ENCODE peak calls at places on chromosomes 13 and 19, in six cellular contexts. T is psoas muscle, B is breast epithelium, P is gastrocnemius medialis, U is SK-N-SH, Z is AG04450. V is an unnamed sample. For H3K9me3, the result is how much of the 10 kb centered on the place peaks cover.

GRCh38 chr19:39845621-39846175 is 481 bp downstream of the FBL start:
- DNase-seq in T (no peak), B (no peak), P (no peak), U (peak), Z (no peak), V (no peak)

GRCh38 chr19:15357906-15358305 is 21.7 kb downstream of the AKAP8 start:
- DNase-seq in T (no peak), B (no peak), P (no peak), U (no peak), Z (no peak), V (no peak)

GRCh38 chr19:47226426-47227346 is 4.3 kb downstream of the BBC3 start:
- DNase-seq in T (peak), B (peak), P (peak), U (peak), Z (no peak), V (peak)

GRCh38 chr19:10612515-10613119 is 12.7 kb upstream of the SLC44A2 start:
- DNase-seq in T (peak), B (no peak), P (peak), U (peak), Z (no peak), V (peak)

GRCh38 chr13:108200781-108201398 is 14.4 kb downstream of the LIG4 start:
- DNase-seq in T (no peak), B (no peak), P (no peak), U (no peak), Z (no peak), V (no peak)

GRCh38 chr13:20435616-20436368 is 89.9 kb downstream of the CRYL1 start:
- DNase-seq in T (no peak), B (no peak), P (no peak), U (no peak), Z (no peak), V (no peak)

GRCh38 chr13:48165063-48165462 is 67.9 kb upstream of the ITM2B start:
- DNase-seq in T (no peak), B (no peak), P (no peak), U (no peak), Z (no peak), V (no peak)

GRCh38 chr13:70585109-70585508 is 476.9 kb upstream of the KLHL1 start:
- DNase-seq in T (no peak), B (no peak), P (no peak), U (no peak), Z (no peak), V (no peak)

GRCh38 chr13:94169783-94170513 is 309.5 kb downstream of the DCT start:
- DNase-seq in T (peak), B (no peak), P (peak), U (no peak), Z (no peak), V (no peak)

GRCh38 chr19:42150940-42151339 is 18.7 kb upstream of the POU2F2 start:
- DNase-seq in T (no peak), B (no peak), P (no peak), U (peak), Z (no peak), V (no peak)

GRCh38 chr19:6482343-6482686 is 728 bp upstream of the DENND1C start:
- DNase-seq in T (no peak), B (no peak), P (no peak), U (no peak), Z (no peak), V (no peak)

GRCh38 chr19:13023666-13024065 is 28.4 kb downstream of the NFIX start:
- DNase-seq in T (no peak), B (no peak), P (no peak), U (peak), Z (no peak), V (no peak)

GRCh38 chr19:32902448-32902847 is 32.9 kb upstream of the SLC7A9 start:
- DNase-seq in T (no peak), B (no peak), P (no peak), U (no peak), Z (no peak), V (no peak)

GRCh38 chr19:55080915-55081772 is 5.5 kb downstream of the EPS8L1 start:
- DNase-seq in T (peak), B (peak), P (peak), U (peak), Z (no peak), V (no peak)

GRCh38 chr13:92826197-92826596 is 400.4 kb upstream of the GPC6 start:
- DNase-seq in T (no peak), B (no peak), P (no peak), U (no peak), Z (no peak), V (no peak)

GRCh38 chr13:19634129-19634740 is 776 bp downstream of the MPHOSPH8 start:
- DNase-seq in T (no peak), B (no peak), P (peak), U (peak), Z (no peak), V (no peak)

GRCh38 chr19:49338023-49338677 is 2.9 kb downstream of the CD37 start:
- DNase-seq in T (no peak), B (peak), P (no peak), U (no peak), Z (no peak), V (no peak)

GRCh38 chr13:33158271-33158670 is 127.3 kb downstream of the STARD13 start:
- DNase-seq in T (no peak), B (no peak), P (no peak), U (no peak), Z (no peak), V (no peak)

GRCh38 chr19:55685776-55686175 is 10.8 kb downstream of the EPN1 start:
- DNase-seq in T (peak), B (no peak), P (no peak), U (no peak), Z (no peak), V (no peak)

DNA sequence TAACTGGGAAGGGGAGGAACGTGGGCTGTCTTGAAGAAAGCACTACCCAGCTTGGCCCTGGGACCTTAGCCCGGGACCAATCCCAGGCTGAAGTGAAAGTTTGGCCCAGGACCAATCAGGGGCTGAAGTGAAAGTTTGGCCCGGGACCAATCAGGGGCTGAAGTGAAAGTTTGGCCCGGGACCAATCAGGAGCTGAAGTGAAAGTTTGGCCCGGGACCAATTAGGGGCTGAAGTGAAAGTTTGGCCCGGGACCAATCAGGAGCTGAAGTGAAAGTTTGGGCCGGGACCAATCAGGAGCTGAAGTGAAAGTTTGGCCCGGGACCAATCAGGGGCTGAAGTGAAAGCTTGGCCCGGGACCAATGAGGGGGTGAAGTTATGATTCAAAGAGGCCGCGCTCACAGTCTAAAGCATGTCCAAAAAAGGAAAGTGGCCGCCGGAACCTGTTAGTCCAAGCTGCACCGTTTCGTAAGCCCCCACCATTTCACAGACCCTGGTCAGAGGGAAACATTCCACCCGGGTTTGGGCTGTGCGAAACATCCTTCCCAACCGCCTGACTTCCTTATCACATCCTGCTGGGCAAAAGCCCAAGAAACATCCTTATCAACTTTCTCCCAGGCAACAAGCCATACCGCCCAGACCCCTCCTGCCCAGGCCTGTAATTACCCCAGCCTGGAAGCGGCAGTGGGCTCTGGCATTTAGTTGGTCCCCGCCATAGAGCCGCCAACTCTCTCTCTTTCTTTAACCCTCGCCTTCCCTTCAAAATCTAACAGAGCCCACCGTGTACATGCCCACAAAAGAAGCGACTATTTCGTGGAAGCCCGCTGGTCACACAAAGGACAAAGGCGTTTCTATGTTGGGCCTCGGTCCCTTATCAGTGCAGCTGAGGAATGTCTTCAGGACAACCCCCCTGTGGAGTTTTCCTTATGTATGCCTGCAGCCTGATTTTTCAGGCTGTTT is 1.1 kb downstream of the ZNF850 start:
- DNase-seq in T (peak), B (peak), P (no peak), U (peak), Z (peak), V (peak)
- H3K9me3 ChIP-seq in T (under half), B (under half), P (under half), U (under half), Z (half or more), V (under half)

GRCh38 chr13:31067416-31068118 is 94.1 kb downstream of the HSPH1 start:
- DNase-seq in T (no peak), B (no peak), P (no peak), U (no peak), Z (no peak), V (no peak)

GRCh38 chr13:31072041-31072440 is 89.7 kb downstream of the HSPH1 start:
- DNase-seq in T (no peak), B (no peak), P (no peak), U (no peak), Z (no peak), V (no peak)

GRCh38 chr13:31069808-31070544 is 91.7 kb downstream of the HSPH1 start:
- DNase-seq in T (no peak), B (no peak), P (no peak), U (no peak), Z (no peak), V (no peak)

GRCh38 chr13:31064636-31065035 is 97.1 kb downstream of the HSPH1 start:
- DNase-seq in T (no peak), B (no peak), P (no peak), U (no peak), Z (no peak), V (no peak)

DNA sequence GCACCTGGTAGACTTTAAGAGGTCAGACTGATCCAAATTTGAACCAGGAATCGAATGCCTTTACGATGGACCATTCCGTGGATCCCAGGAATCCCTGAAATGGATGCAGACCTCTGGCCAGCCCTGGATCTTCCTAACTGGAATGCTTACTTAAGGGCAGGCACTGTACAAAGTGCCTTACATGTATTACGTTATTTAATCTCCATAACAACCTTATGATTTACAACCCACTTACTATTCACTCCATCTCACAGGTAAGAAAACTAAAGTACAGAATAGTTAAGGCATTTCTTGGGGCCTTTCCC is 93.6 kb downstream of the HSPH1 start:
- DNase-seq in T (no peak), B (no peak), P (no peak), U (no peak), Z (no peak), V (no peak)
- H3K27ac ChIP-seq in T (no peak), B (no peak), P (no peak), U (peak), Z (no peak), V (no peak)

DNA sequence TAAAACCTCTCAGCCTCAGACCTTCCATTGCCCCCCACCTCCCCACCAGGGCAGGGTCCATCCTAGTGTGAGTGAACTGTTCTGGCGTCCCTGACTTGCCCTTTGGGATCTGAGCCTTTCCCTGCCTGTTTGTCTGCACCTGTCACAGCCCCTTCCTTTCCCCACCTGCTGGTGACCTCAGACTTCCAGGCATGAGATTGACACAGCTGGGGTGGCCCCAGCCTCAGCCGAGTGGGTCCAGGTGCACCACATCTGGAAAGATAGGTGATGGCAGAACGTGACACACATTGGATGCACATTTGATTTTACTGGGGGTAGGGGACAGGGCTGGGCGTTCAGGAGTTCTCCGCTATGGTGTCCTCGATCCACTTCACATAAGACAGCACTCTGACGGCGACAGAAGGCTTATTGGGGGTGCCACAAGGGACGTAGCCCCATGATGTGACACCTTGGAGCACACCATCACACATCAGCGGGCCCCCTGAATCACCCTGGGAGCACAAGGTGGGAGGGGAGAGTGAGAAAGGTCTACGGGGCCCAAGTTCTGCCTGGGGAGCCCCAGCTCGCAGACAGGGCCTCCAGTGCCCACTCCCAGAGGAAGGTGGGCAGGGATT is 4.6 kb downstream of the KLK1 start:
- DNase-seq in T (no peak), B (no peak), P (no peak), U (no peak), Z (no peak), V (no peak)
- H3K4me3 ChIP-seq in T (no peak), B (no peak), P (no peak), U (no peak), Z (no peak), V (no peak)

GRCh38 chr19:22144394-22144793 is 52.4 kb downstream of the ZNF676 start:
- DNase-seq in T (no peak), B (no peak), P (no peak), U (peak), Z (no peak), V (no peak)
- H3K9me3 ChIP-seq in T (half or more), B (under half), P (under half), U (under half), Z (under half), V (half or more)

GRCh38 chr19:3554254-3555083 is 2.9 kb downstream of the MFSD12 start:
- DNase-seq in T (no peak), B (no peak), P (no peak), U (peak), Z (no peak), V (no peak)
- H3K27ac ChIP-seq in T (peak), B (peak), P (peak), U (no peak), Z (no peak), V (peak)

GRCh38 chr19:30350995-30351394 is 21.2 kb upstream of the ZNF536 start:
- DNase-seq in T (no peak), B (no peak), P (no peak), U (no peak), Z (no peak), V (no peak)

GRCh38 chr19:30349131-30349730 is 23.0 kb upstream of the ZNF536 start:
- DNase-seq in T (peak), B (peak), P (no peak), U (no peak), Z (no peak), V (no peak)

GRCh38 chr19:30356951-30357579 is 15.1 kb upstream of the ZNF536 start:
- DNase-seq in T (no peak), B (peak), P (no peak), U (no peak), Z (no peak), V (no peak)

GRCh38 chr19:30355586-30355985 is 16.6 kb upstream of the ZNF536 start:
- DNase-seq in T (no peak), B (peak), P (no peak), U (no peak), Z (no peak), V (no peak)

GRCh38 chr19:30353394-30353793 is 18.8 kb upstream of the ZNF536 start:
- DNase-seq in T (no peak), B (peak), P (no peak), U (no peak), Z (no peak), V (no peak)
- H3K4me3 ChIP-seq in T (no peak), B (no peak), P (no peak), U (no peak), Z (no peak), V (no peak)

GRCh38 chr19:31881988-31882387 is 463.4 kb upstream of the ZNF507 start:
- DNase-seq in T (no peak), B (no peak), P (no peak), U (no peak), Z (no peak), V (no peak)
- H3K9me3 ChIP-seq in T (under half), B (under half), P (under half), U (under half), Z (under half), V (under half)

GRCh38 chr19:34995551-34995950 is 4.6 kb upstream of the GRAMD1A start:
- DNase-seq in T (no peak), B (no peak), P (no peak), U (no peak), Z (no peak), V (no peak)

GRCh38 chr19:34991542-34992333 is 8.4 kb upstream of the GRAMD1A start:
- DNase-seq in T (peak), B (no peak), P (no peak), U (no peak), Z (no peak), V (no peak)

GRCh38 chr19:34996978-34997640 is 3.0 kb upstream of the GRAMD1A start:
- DNase-seq in T (peak), B (no peak), P (no peak), U (no peak), Z (no peak), V (no peak)

GRCh38 chr19:34994286-34994642 is 5.9 kb upstream of the GRAMD1A start:
- DNase-seq in T (no peak), B (no peak), P (no peak), U (no peak), Z (no peak), V (no peak)

DNA sequence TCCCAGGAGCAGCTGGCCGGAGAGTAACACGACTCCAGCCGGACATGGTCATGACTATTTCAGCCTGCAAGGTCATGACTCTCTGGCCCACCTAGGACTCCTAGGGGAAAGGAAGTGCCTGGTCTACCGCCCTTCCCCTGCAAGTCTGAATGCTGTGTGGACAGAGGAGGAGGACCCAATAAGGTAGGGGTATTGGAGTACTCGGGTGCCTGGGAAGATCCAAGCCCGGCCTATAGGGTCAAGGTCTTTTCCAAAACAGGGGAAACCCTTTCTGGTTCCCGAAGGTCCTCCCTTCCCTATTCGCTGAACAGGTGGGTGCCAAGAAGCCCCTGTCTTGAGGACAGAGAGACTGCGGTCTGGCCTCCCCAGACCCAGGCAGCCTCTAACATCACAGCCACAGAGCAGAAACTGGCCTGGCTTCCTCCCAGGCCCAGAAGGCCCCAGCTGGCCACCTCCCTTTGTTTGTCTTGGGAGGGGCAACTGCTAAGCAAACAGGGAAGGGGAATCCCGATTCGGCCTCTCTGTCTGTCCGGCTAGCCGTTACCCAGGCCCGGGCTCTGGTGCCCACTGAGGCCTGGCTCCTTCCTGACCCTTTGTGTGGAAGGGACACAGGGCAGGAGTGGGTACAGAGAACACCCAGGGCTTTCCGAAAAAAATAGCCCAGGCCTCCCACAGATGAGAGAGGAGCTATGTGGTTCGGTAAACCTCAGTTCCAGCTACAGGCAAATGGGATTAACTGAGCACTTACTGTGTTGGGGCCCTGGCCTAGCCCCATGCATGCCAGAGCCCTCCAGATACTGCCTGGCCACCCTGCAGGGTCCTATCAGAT is 5.3 kb upstream of the GRAMD1A start:
- DNase-seq in T (peak), B (peak), P (no peak), U (no peak), Z (no peak), V (no peak)
- H3K27ac ChIP-seq in T (peak), B (peak), P (peak), U (no peak), Z (no peak), V (peak)

GRCh38 chr19:18338471-18339001 is 1.9 kb upstream of the PGPEP1 start:
- DNase-seq in T (no peak), B (no peak), P (no peak), U (no peak), Z (no peak), V (no peak)
- H3K4me3 ChIP-seq in T (no peak), B (no peak), P (no peak), U (no peak), Z (no peak), V (no peak)